ENCODE peak calls at places on chromosomes 2 and 18, in four cellular contexts. One of them, this sample, is unnamed.
A peak's percentile ranks its signal among the peaks of the same experiment; 100 is the strongest.

GRCh38 chr2:182718459-182718858 is 2.4 kb downstream of the DNAJC10 start:
- DNase-seq in HCT116: no peak
- DNase-seq in Peyer's patch: no peak
- DNase-seq in IMR-90: no peak
- DNase-seq in this sample: no peak

GRCh38 chr2:227890495-227891079 is 19.2 kb downstream of the DAW1 start:
- DNase-seq in HCT116: peak; percentile 40
- DNase-seq in IMR-90: peak; percentile 61
- DNase-seq in Peyer's patch: no peak
- DNase-seq in this sample: no peak

GRCh38 chr2:130795431-130795830 is 40.1 kb downstream of the AMER3 start:
- DNase-seq in HCT116: no peak
- DNase-seq in Peyer's patch: no peak
- DNase-seq in IMR-90: no peak
- DNase-seq in this sample: no peak

GRCh38 chr2:168277276-168277675 is 29.9 kb upstream of the STK39 start:
- DNase-seq in HCT116: peak; percentile 16
- DNase-seq in Peyer's patch: no peak
- DNase-seq in IMR-90: no peak
- DNase-seq in this sample: no peak

GRCh38 chr18:22547807-22548561 is 130.3 kb upstream of the CTAGE1 start:
- DNase-seq in HCT116: no peak
- DNase-seq in IMR-90: peak; percentile 53
- DNase-seq in Peyer's patch: no peak
- DNase-seq in this sample: no peak

GRCh38 chr2:224612581-224612980 is 27.4 kb upstream of the CUL3 start:
- DNase-seq in IMR-90: no peak
- DNase-seq in Peyer's patch: no peak
- DNase-seq in HCT116: no peak
- DNase-seq in this sample: no peak

GRCh38 chr2:106272202-106272807 is 78.2 kb upstream of the UXS1 start:
- DNase-seq in Peyer's patch: no peak
- DNase-seq in IMR-90: no peak
- DNase-seq in HCT116: no peak
- DNase-seq in this sample: no peak

GRCh38 chr2:52356560-52356959 is 1324.6 kb upstream of the NRXN1 start:
- DNase-seq in HCT116: no peak
- DNase-seq in Peyer's patch: no peak
- DNase-seq in IMR-90: peak; percentile 59
- DNase-seq in this sample: no peak

GRCh38 chr2:42809876-42810125 is 17.4 kb upstream of the HAAO start:
- DNase-seq in IMR-90: peak; percentile 77
- DNase-seq in Peyer's patch: peak; percentile 90
- DNase-seq in HCT116: peak; percentile 52
- DNase-seq in this sample: peak; percentile 88

GRCh38 chr2:179695486-179695885 is 165.9 kb downstream of the ZNF385B start:
- DNase-seq in IMR-90: no peak
- DNase-seq in Peyer's patch: no peak
- DNase-seq in HCT116: no peak
- DNase-seq in this sample: no peak

GRCh38 chr2:164458801-164459200 is 162.5 kb downstream of the GRB14 start:
- DNase-seq in HCT116: no peak
- DNase-seq in IMR-90: no peak
- DNase-seq in Peyer's patch: no peak
- DNase-seq in this sample: no peak

GRCh38 chr18:22473366-22473765 is 55.7 kb upstream of the CTAGE1 start:
- DNase-seq in IMR-90: no peak
- DNase-seq in HCT116: no peak
- DNase-seq in Peyer's patch: no peak
- DNase-seq in this sample: no peak

GRCh38 chr2:31151501-31151900 is 13.3 kb upstream of the GALNT14 start:
- DNase-seq in IMR-90: no peak
- DNase-seq in Peyer's patch: no peak
- DNase-seq in HCT116: no peak
- DNase-seq in this sample: no peak

GRCh38 chr18:3931013-3931315 is 481.0 kb downstream of the TGIF1 start:
- DNase-seq in Peyer's patch: no peak
- DNase-seq in IMR-90: no peak
- DNase-seq in HCT116: no peak
- DNase-seq in this sample: no peak

GRCh38 chr2:6864938-6865345 is 765 bp downstream of the CMPK2 start:
- DNase-seq in IMR-90: no peak
- DNase-seq in HCT116: no peak
- DNase-seq in Peyer's patch: peak; percentile 53
- DNase-seq in this sample: no peak

GRCh38 chr2:239189711-239190131 is 211.1 kb downstream of the HDAC4 start:
- DNase-seq in HCT116: no peak
- DNase-seq in Peyer's patch: peak; percentile 43
- DNase-seq in IMR-90: no peak
- DNase-seq in this sample: no peak

GRCh38 chr2:7773362-7773973 is 856.3 kb downstream of the RNF144A start:
- DNase-seq in IMR-90: no peak
- DNase-seq in Peyer's patch: no peak
- DNase-seq in HCT116: peak; percentile 0
- DNase-seq in this sample: peak; percentile 25

GRCh38 chr2:64363848-64364247 is 90.1 kb upstream of the LGALSL start:
- DNase-seq in HCT116: no peak
- DNase-seq in Peyer's patch: no peak
- DNase-seq in IMR-90: no peak
- DNase-seq in this sample: no peak

GRCh38 chr2:172734711-172735645 is 667 bp upstream of the RAPGEF4 start:
- DNase-seq in HCT116: no peak
- DNase-seq in IMR-90: no peak
- DNase-seq in Peyer's patch: no peak
- DNase-seq in this sample: no peak

GRCh38 chr2:15943378-15943851 is 3.1 kb downstream of the MYCN start:
- DNase-seq in HCT116: no peak
- DNase-seq in Peyer's patch: no peak
- DNase-seq in IMR-90: no peak
- DNase-seq in this sample: peak; percentile 67

GRCh38 chr2:36973320-36973719 is 7.0 kb upstream of the STRN start:
- DNase-seq in IMR-90: no peak
- DNase-seq in HCT116: no peak
- DNase-seq in Peyer's patch: no peak
- DNase-seq in this sample: no peak

GRCh38 chr2:222753251-222753824 is 81.9 kb downstream of the MOGAT1 start:
- DNase-seq in IMR-90: peak; percentile 82
- DNase-seq in HCT116: no peak
- DNase-seq in Peyer's patch: no peak
- DNase-seq in this sample: no peak

GRCh38 chr2:196341318-196341841 is 170.0 kb upstream of the STK17B start:
- DNase-seq in HCT116: no peak
- DNase-seq in Peyer's patch: no peak
- DNase-seq in IMR-90: no peak
- DNase-seq in this sample: no peak

GRCh38 chr2:139674577-139674976 is 894.4 kb upstream of the NXPH2 start:
- DNase-seq in HCT116: no peak
- DNase-seq in Peyer's patch: no peak
- DNase-seq in IMR-90: no peak
- DNase-seq in this sample: no peak

GRCh38 chr18:68909579-68909978 is 111.7 kb downstream of the CCDC102B start:
- DNase-seq in Peyer's patch: no peak
- DNase-seq in IMR-90: no peak
- DNase-seq in HCT116: no peak
- DNase-seq in this sample: no peak

GRCh38 chr2:215884741-215885140 is 128.6 kb downstream of the MREG start:
- DNase-seq in Peyer's patch: no peak
- DNase-seq in IMR-90: peak; percentile 80
- DNase-seq in HCT116: no peak
- DNase-seq in this sample: no peak

GRCh38 chr2:120522151-120522751 is 176.3 kb downstream of the INHBB start:
- DNase-seq in HCT116: no peak
- DNase-seq in Peyer's patch: no peak
- DNase-seq in IMR-90: peak; percentile 43
- DNase-seq in this sample: no peak

GRCh38 chr2:230130668-230131364 is 62.1 kb upstream of the SLC16A14 start:
- DNase-seq in HCT116: peak; percentile 42
- DNase-seq in IMR-90: peak; percentile 64
- DNase-seq in Peyer's patch: peak; percentile 58
- DNase-seq in this sample: peak; percentile 16

GRCh38 chr2:190979906-190980629 is 33.9 kb downstream of the STAT1 start:
- DNase-seq in HCT116: no peak
- DNase-seq in Peyer's patch: peak; percentile 52
- DNase-seq in IMR-90: peak; percentile 96
- DNase-seq in this sample: peak; percentile 85

GRCh38 chr2:150939087-150939486 is 322.6 kb downstream of the RBM43 start:
- DNase-seq in Peyer's patch: no peak
- DNase-seq in HCT116: no peak
- DNase-seq in IMR-90: no peak
- DNase-seq in this sample: no peak

GRCh38 chr2:60806988-60807681 is 51.1 kb downstream of the PAPOLG start:
- DNase-seq in HCT116: no peak
- DNase-seq in IMR-90: peak; percentile 77
- DNase-seq in Peyer's patch: no peak
- DNase-seq in this sample: peak; percentile 18

GRCh38 chr2:200525882-200526651 is at the start of gene SGO2:
- DNase-seq in IMR-90: peak; percentile 91
- DNase-seq in HCT116: peak; percentile 87
- DNase-seq in Peyer's patch: peak; percentile 98
- DNase-seq in this sample: peak; percentile 95
- TF ChIP-seq POLR2A in IMR-90: peak; percentile 48
- TF ChIP-seq POLR2A in HCT116: no peak
- TF ChIP-seq POLR2A in Peyer's patch: peak; percentile 37
- TF ChIP-seq POLR2A in this sample: no peak

DNA sequence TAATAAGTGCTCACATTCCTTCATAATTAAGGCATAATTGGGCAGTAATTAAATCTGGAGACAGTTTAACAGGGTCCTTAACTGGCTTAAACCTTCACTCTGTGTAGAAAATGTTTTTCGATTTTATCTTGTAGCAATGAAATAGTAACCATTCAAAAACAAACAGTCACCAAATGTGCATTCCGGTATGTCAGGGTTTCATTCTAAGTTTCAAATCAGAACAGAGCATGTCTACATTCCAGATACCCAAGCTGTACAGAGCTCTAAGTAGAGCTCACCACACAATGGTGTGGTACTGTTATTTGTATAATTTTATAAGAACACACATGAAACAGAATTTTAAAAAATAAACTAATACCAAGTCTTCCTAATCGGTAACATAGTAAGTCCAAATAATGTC is 52.6 kb downstream of the SMAD2 start:
- DNase-seq in Peyer's patch: no peak
- DNase-seq in IMR-90: peak; percentile 29
- DNase-seq in HCT116: no peak
- DNase-seq in this sample: no peak
- TF ChIP-seq POLR2A in Peyer's patch: no peak
- TF ChIP-seq POLR2A in IMR-90: no peak
- TF ChIP-seq POLR2A in HCT116: no peak
- TF ChIP-seq POLR2A in this sample: no peak

GRCh38 chr18:12318857-12319256 is 10.8 kb downstream of the TUBB6 start:
- DNase-seq in HCT116: no peak
- DNase-seq in IMR-90: no peak
- DNase-seq in Peyer's patch: no peak
- DNase-seq in this sample: no peak
- TF ChIP-seq POLR2A in HCT116: no peak
- TF ChIP-seq POLR2A in IMR-90: no peak
- TF ChIP-seq POLR2A in Peyer's patch: no peak
- TF ChIP-seq POLR2A in this sample: no peak

DNA sequence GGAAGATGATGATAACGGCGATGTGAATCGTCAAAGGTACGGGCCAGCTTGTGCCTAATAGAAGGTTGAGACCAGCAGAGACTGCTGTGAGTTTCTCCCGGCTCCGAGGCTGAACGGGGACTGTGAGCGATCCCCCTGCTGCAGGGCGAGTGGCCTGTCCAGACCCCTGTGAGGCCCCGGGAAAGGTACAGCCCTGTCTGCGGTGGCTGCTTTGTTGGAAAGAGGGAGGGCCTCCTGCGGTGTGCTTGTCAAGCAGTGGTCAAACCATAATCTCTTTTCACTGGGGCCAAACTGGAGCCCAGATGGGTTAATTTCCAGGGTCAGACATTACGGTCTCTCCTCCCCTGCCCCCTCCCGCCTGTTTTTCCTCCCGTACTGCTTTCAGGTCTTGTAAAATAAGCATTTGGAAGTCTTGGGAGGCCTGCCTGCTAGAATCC is 3.0 kb downstream of the FZD7 start:
- DNase-seq in HCT116: no peak
- DNase-seq in IMR-90: peak; percentile 35
- DNase-seq in Peyer's patch: no peak
- DNase-seq in this sample: no peak
- TF ChIP-seq POLR2A in HCT116: no peak
- TF ChIP-seq POLR2A in IMR-90: no peak
- TF ChIP-seq POLR2A in Peyer's patch: no peak
- TF ChIP-seq POLR2A in this sample: no peak

GRCh38 chr2:231360401-231360800 is 35.1 kb upstream of the B3GNT7 start:
- DNase-seq in HCT116: no peak
- DNase-seq in Peyer's patch: no peak
- DNase-seq in IMR-90: no peak
- DNase-seq in this sample: no peak

GRCh38 chr2:231360881-231361294 is 34.6 kb upstream of the B3GNT7 start:
- DNase-seq in IMR-90: no peak
- DNase-seq in Peyer's patch: peak; percentile 44
- DNase-seq in HCT116: no peak
- DNase-seq in this sample: no peak

GRCh38 chr2:231359948-231360347 is 35.6 kb upstream of the B3GNT7 start:
- DNase-seq in Peyer's patch: no peak
- DNase-seq in HCT116: no peak
- DNase-seq in IMR-90: no peak
- DNase-seq in this sample: no peak

GRCh38 chr2:231362785-231363184 is 32.7 kb upstream of the B3GNT7 start:
- DNase-seq in HCT116: no peak
- DNase-seq in IMR-90: no peak
- DNase-seq in Peyer's patch: no peak
- DNase-seq in this sample: no peak

DNA sequence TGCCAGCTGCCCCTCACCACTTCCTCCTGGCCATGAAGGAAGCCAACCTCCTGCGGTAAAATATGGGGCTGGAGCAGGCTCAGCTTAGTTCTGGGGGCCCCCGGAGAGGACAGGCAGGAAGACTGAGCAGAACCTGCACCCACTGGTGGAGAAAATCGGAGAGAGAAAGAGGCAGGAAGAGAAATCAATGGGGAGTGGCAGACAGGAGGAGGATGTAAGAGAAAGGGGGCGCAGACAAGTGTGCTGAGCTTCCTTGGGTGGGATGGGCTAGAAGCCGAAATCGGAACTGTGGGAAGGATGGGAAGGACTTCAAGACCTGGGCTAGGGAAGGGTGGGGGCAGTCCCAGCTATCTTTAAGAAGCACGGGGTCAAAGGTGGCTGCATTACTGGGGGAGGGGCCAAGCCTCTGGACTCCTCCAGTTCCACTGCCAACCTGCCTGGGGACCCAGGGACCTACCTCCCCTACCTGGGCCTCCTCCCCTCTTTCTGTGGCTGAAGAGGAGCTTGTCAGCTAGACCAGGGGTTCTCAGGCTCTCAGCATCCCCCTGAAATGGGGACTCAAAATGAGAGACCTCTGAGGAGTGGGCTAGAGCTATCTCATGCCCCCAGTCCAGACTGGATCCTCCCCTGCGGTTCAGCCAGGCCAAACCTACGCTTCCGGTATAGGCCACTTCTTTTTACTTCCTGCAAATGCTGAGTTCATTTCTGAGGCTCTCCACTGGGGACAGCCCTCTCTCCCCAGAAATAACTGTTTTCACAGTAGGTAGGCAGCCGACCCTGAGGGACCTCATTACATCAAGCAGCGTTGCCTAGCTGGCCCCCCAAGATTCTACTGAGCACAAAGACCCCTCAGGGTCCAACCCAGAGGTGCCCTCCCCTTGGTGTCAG is 33.6 kb upstream of the B3GNT7 start:
- DNase-seq in IMR-90: no peak
- DNase-seq in HCT116: no peak
- DNase-seq in Peyer's patch: peak; percentile 45
- DNase-seq in this sample: no peak
- TF ChIP-seq POLR2A in IMR-90: no peak
- TF ChIP-seq POLR2A in HCT116: no peak
- TF ChIP-seq POLR2A in Peyer's patch: no peak
- TF ChIP-seq POLR2A in this sample: no peak